ENCODE peak calls at places on chromosomes 1 and 21, in five cellular contexts. M is colonic mucosa; F is CD8-positive, alpha-beta memory T cell; Y is AG04450; H is A549. A is an unnamed sample. For H3K9me3, the result is how much of the 10 kb centered on the place peaks cover.

GRCh38 chr1:240413732-240414131 is 198.2 kb downstream of the GREM2 start:
- DNase-seq in M (no peak), F (no peak), Y (no peak), H (no peak), A (no peak)

GRCh38 chr1:64878090-64878489 is 88.3 kb downstream of the JAK1 start:
- DNase-seq in M (no peak), F (no peak), Y (no peak), H (no peak), A (no peak)

GRCh38 chr1:168362991-168363390 is 82.3 kb downstream of the TBX19 start:
- DNase-seq in M (no peak), F (peak), Y (no peak), H (no peak), A (peak)

GRCh38 chr1:159918041-159918917 is 7.0 kb downstream of the TAGLN2 start:
- DNase-seq in M (no peak), F (no peak), Y (no peak), H (no peak), A (no peak)

GRCh38 chr21:43909736-43910455 is 44.9 kb downstream of the AGPAT3 start:
- DNase-seq in M (no peak), F (no peak), Y (no peak), H (no peak), A (no peak)

GRCh38 chr1:46755121-46755520 is 36.2 kb upstream of the EFCAB14 start:
- DNase-seq in M (no peak), F (no peak), Y (no peak), H (no peak), A (no peak)

GRCh38 chr21:44326716-44327602 is 12.2 kb downstream of the CFAP410 start:
- DNase-seq in M (no peak), F (no peak), Y (no peak), H (no peak), A (no peak)

GRCh38 chr1:4690951-4691675 is 36.7 kb downstream of the AJAP1 start:
- DNase-seq in M (no peak), F (no peak), Y (no peak), H (no peak), A (no peak)

GRCh38 chr1:59132353-59132752 is 164.5 kb upstream of the FGGY start:
- DNase-seq in M (no peak), F (no peak), Y (no peak), H (no peak), A (no peak)

GRCh38 chr1:72366473-72366872 is 84.1 kb upstream of the NEGR1 start:
- DNase-seq in M (no peak), F (no peak), Y (no peak), H (no peak), A (no peak)

GRCh38 chr21:45372732-45373355 is 32.1 kb upstream of the COL18A1 start:
- DNase-seq in M (no peak), F (no peak), Y (no peak), H (no peak), A (no peak)

GRCh38 chr1:225928186-225929175 is 4.4 kb upstream of the PYCR2 start:
- DNase-seq in M (no peak), F (peak), Y (no peak), H (no peak), A (no peak)

GRCh38 chr21:22288885-22289509 is 1290.8 kb downstream of the NCAM2 start:
- DNase-seq in M (no peak), F (no peak), Y (no peak), H (no peak), A (no peak)

GRCh38 chr1:226064816-226065248 is 2.3 kb downstream of the H3-3A start:
- DNase-seq in M (peak), F (peak), Y (no peak), H (peak), A (peak)

GRCh38 chr1:221704291-221704690 is 37.6 kb downstream of the DUSP10 start:
- DNase-seq in M (no peak), F (no peak), Y (no peak), H (no peak), A (no peak)

GRCh38 chr1:201366696-201367095 is 10.8 kb downstream of the TNNT2 start:
- DNase-seq in M (no peak), F (no peak), Y (no peak), H (no peak), A (no peak)

GRCh38 chr1:201371841-201372240 is 5.6 kb downstream of the TNNT2 start:
- DNase-seq in M (no peak), F (no peak), Y (no peak), H (no peak), A (no peak)

GRCh38 chr1:201370500-201370899 is 7.0 kb downstream of the TNNT2 start:
- DNase-seq in M (no peak), F (no peak), Y (no peak), H (no peak), A (no peak)

GRCh38 chr1:201365251-201365650 is 12.2 kb downstream of the TNNT2 start:
- DNase-seq in M (no peak), F (no peak), Y (no peak), H (no peak), A (no peak)

GRCh38 chr1:201369209-201369608 is 8.3 kb downstream of the TNNT2 start:
- DNase-seq in M (no peak), F (no peak), Y (no peak), H (no peak), A (no peak)
- H3K9me3 ChIP-seq in M (under half), F (under half), Y (under half), H (under half), A (under half)

GRCh38 chr1:236530286-236530685 is 6.5 kb downstream of the LGALS8 start:
- DNase-seq in M (no peak), F (no peak), Y (no peak), H (no peak), A (no peak)
- H3K27ac ChIP-seq in M (no peak), F (no peak), Y (no peak), H (no peak), A (no peak)

DNA sequence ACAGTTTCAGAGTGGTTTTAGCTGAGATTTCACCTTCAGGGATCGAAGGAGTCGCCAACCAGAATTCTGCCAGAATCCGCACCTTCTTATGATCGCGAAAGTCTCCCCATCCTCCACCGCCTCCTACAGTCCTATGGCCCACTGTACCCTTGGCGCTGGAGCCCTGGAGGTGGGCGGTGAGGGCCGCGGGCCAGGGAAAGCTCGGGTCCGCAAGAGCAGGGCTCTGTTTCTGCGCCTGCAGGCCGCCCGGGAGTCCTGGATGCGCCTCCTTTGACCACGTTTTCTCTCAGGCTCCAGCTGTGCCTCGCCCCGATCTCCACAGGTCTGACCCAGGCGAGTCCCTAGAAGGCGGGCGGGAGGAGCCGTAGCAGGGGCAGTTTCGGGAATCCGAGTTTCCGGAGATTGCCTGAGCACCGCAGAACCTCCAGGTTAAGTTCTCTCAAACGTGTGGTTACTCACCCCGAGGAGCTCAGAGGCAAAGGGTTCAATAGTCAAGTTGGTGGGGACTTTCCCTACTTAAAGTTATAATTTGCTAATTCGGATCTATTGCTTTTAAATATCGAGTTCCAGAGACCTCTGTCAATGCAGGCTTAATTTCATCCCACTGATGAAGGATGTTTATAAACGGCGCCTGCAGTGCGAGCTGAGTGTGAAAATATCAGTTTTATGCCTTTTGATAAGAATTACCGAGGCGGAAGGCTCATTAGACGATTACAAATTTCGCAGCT is 3.2 kb upstream of the LHX8 start:
- DNase-seq in M (no peak), F (no peak), Y (no peak), H (no peak), A (no peak)
- H3K9me3 ChIP-seq in M (under half), F (under half), Y (under half), H (under half), A (under half)

GRCh38 chr21:33915368-33916199 is at the start of gene ATP5PO:
- DNase-seq in M (peak), F (peak), Y (peak), H (peak), A (peak)

GRCh38 chr21:33904041-33904440 is 11.6 kb downstream of the ATP5PO start:
- DNase-seq in M (no peak), F (no peak), Y (no peak), H (no peak), A (no peak)

GRCh38 chr21:33908760-33909159 is 6.8 kb downstream of the ATP5PO start:
- DNase-seq in M (no peak), F (no peak), Y (no peak), H (no peak), A (no peak)

GRCh38 chr21:33914188-33914587 is 1.4 kb downstream of the ATP5PO start:
- DNase-seq in M (no peak), F (no peak), Y (no peak), H (no peak), A (no peak)

GRCh38 chr21:33909756-33910155 is 5.8 kb downstream of the ATP5PO start:
- DNase-seq in M (no peak), F (no peak), Y (no peak), H (no peak), A (no peak)
- H3K27ac ChIP-seq in M (no peak), F (no peak), Y (no peak), H (no peak), A (no peak)

GRCh38 chr1:171122903-171123302 is 32.2 kb downstream of the FMO3 start:
- DNase-seq in M (no peak), F (no peak), Y (no peak), H (no peak), A (no peak)

GRCh38 chr1:171116676-171117075 is 26.0 kb downstream of the FMO3 start:
- DNase-seq in M (no peak), F (no peak), Y (peak), H (no peak), A (no peak)

GRCh38 chr1:171117085-171117484 is 26.4 kb downstream of the FMO3 start:
- DNase-seq in M (no peak), F (no peak), Y (no peak), H (no peak), A (no peak)

GRCh38 chr1:171122299-171122698 is 31.6 kb downstream of the FMO3 start:
- DNase-seq in M (no peak), F (no peak), Y (no peak), H (no peak), A (no peak)

DNA sequence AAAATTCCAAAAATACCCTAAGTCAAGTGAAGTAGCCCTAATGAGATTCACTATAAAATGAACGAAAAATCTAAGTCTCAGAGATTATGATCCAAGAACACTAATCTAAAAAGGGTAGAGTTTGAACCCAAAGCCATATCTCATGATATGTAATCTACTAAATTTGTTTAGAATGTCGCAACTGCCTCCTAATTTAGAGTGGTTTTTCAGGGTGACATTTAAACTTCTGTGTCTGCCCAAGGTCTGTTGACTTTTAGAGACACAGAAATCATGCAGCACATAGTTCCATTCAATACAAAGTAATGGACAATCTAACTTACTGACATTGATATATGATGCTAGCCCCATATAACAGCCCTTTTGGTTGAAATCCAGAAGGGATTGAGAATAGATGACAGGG is 28.9 kb downstream of the FMO3 start:
- DNase-seq in M (no peak), F (no peak), Y (no peak), H (no peak), A (no peak)
- H3K9me3 ChIP-seq in M (under half), F (under half), Y (under half), H (under half), A (under half)

DNA sequence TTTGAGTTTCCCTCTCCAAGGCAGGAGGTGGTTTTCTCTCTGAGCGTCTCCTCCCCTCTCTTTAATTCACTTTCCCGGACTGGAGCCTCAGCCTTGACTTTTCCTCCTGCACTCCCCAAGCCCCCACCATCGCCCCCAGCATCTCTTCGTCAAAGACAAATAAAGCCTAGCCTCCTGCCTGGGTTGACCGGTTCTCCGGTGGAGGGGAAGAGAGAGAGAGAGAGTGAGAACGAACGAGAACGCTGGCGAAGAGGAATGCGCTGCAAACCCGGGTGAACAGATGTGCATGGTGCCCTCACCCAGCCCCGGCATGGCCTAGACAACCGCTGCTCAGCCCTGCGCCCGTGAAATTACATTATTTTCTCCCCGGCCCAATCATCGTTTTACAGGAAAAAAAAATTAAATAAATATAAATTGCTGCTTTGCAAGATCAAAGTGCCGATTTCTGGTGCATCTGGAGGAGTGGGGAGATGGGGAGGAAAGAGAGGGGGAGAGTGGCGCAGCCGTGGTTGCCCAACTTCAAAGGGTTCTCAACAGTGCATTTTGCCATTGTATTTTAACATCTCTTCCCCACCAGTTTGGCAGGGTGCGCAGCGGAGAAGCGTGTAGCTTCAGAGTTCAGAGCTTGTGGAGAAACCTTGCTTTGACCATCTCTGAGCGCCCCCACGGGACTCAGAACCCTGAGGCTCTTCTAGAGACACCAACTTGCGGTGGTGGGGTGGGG is 11.4 kb upstream of the TBX15 start:
- DNase-seq in M (no peak), F (no peak), Y (no peak), H (no peak), A (no peak)
- H3K27ac ChIP-seq in M (no peak), F (no peak), Y (no peak), H (no peak), A (no peak)

GRCh38 chr1:165452336-165453130 is 7.6 kb upstream of the RXRG start:
- DNase-seq in M (no peak), F (no peak), Y (no peak), H (no peak), A (no peak)

GRCh38 chr1:165451696-165452095 is 6.8 kb upstream of the RXRG start:
- DNase-seq in M (no peak), F (no peak), Y (no peak), H (no peak), A (no peak)

GRCh38 chr1:165455111-165455510 is 10.2 kb upstream of the RXRG start:
- DNase-seq in M (no peak), F (no peak), Y (no peak), H (no peak), A (no peak)

GRCh38 chr1:165456114-165456513 is 11.2 kb upstream of the RXRG start:
- DNase-seq in M (no peak), F (no peak), Y (no peak), H (no peak), A (no peak)

DNA sequence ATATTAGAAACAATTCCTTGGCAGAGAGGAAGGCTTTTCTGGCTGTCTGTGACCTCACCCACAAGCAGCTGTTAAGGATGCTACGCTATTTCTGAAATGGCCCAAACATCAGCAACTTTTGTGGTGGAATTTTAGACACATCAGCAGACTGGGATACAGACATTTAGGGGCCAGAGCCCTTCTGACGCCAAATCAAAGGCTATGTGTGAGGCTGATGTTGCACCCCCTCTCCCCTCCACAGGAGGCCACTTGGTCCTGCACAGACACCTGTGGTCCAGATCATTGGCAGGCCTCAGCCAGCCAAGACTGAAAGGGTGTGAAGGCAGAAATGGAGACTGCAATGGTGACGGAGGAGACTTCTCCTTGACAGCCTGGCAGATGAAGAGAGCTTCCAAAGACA is 9.3 kb upstream of the RXRG start:
- DNase-seq in M (no peak), F (no peak), Y (no peak), H (no peak), A (no peak)
- H3K9me3 ChIP-seq in M (under half), F (under half), Y (under half), H (under half), A (under half)

GRCh38 chr1:181091322-181092040 is 3.0 kb downstream of the IER5 start:
- DNase-seq in M (no peak), F (no peak), Y (no peak), H (no peak), A (no peak)
- H3K27ac ChIP-seq in M (peak), F (peak), Y (no peak), H (peak), A (peak)

GRCh38 chr1:78095618-78096416 is 50.1 kb downstream of the GIPC2 start:
- DNase-seq in M (no peak), F (no peak), Y (no peak), H (no peak), A (no peak)
- H3K9me3 ChIP-seq in M (under half), F (under half), Y (under half), H (under half), A (under half)

GRCh38 chr1:30748699-30749401 is 8.7 kb downstream of the LAPTM5 start:
- DNase-seq in M (no peak), F (no peak), Y (no peak), H (no peak), A (no peak)
- H3K27ac ChIP-seq in M (no peak), F (peak), Y (no peak), H (no peak), A (peak)